ENCODE peak calls at places on chromosomes 16 and 17, in four cellular contexts. S, Z, B and X are unnamed samples.

GRCh38 chr17:45414997-45415881 is 17.4 kb downstream of the ARHGAP27 start:
- DNase-seq in S (no peak), B (no peak), Z (no peak), X (no peak)

GRCh38 chr17:77345260-77345910 is 204.6 kb downstream of the SEC14L1 start:
- DNase-seq in Z (no peak), S (no peak), B (no peak), X (no peak)

GRCh38 chr17:17613708-17614114 is 22.2 kb upstream of the PEMT start:
- DNase-seq in S (peak), Z (no peak), B (peak), X (peak)

GRCh38 chr17:38893612-38894011 is 23.8 kb downstream of the LASP1 start:
- DNase-seq in B (no peak), S (no peak), Z (no peak), X (no peak)

GRCh38 chr17:39099686-39100293 is 51.6 kb downstream of the PLXDC1 start:
- DNase-seq in S (no peak), Z (no peak), B (no peak), X (no peak)

GRCh38 chr17:76812248-76812647 is 56.0 kb upstream of the MGAT5B start:
- DNase-seq in S (no peak), Z (no peak), B (peak), X (no peak)

GRCh38 chr16:89410794-89411309 is 79.5 kb downstream of the ANKRD11 start:
- DNase-seq in B (no peak), Z (no peak), S (peak), X (no peak)

GRCh38 chr16:22232277-22233049 is 26.4 kb downstream of the EEF2K start:
- DNase-seq in Z (no peak), S (peak), B (no peak), X (peak)

GRCh38 chr17:81980752-81981239 is 3.4 kb downstream of the ASPSCR1 start:
- DNase-seq in S (no peak), B (no peak), Z (no peak), X (no peak)

GRCh38 chr17:78284146-78284545 is 52.7 kb downstream of the TMEM235 start:
- DNase-seq in B (no peak), Z (no peak), S (no peak), X (no peak)

GRCh38 chr17:4509402-4509801 is 10.7 kb downstream of the SPNS2 start:
- DNase-seq in B (no peak), S (no peak), Z (peak), X (no peak)

GRCh38 chr17:69997332-69997731 is 77.7 kb upstream of the KCNJ16 start:
- DNase-seq in Z (no peak), B (no peak), S (no peak), X (no peak)

DNA sequence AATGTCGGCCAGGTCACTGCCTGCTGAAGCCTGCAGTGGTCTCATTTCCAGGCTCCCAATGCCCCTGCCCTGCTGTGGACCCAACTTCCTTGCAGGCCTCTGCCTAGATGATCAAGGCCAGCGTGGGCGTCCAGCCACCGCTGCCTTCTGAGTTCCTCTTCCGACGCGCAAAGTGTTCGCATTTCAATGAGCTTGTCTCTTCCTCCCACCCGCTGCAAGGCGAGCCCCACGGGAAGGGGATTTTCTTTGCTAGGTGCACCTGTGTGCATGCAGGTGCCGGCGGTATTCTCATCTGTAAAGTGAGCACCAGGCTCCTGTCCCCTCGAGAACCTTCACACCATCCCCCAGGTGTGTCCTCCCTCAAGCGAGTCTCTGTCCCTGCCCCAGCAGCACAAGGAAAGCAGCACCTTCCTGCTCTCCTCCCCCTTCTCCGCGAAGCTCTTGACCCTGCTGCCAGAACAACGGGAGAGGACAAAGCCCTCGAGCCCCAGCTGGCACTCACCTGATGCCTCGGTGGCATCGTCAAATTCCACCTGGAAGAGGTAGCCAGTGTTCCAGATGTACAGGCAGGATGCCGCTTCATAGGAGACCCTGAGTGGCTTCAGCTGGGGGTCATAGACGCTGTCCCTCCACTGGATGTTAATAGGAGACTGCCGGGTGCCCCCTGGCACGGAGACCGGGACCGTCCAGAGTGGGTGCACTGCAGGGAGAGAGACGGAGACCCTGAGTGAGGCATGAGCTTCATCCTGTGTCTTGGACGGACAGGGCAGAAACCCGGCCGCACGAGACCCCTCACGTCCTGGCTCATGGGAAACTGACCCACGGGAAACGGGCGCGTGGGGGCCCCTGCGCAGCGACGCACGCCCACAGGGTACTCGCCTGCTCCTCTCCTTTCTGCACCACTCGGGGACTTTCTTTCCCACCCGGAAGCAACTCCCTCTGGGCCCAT is 9.8 kb downstream of the CA5A start:
- DNase-seq in B (no peak), Z (no peak), S (no peak), X (no peak)
- TF ChIP-seq FOXK2 in B (no peak), Z (no peak), S (no peak), X (no peak)

GRCh38 chr17:36932383-36933173 is 4.7 kb upstream of the LHX1 start:
- DNase-seq in B (no peak), S (no peak), Z (no peak), X (no peak)

GRCh38 chr17:36933174-36934143 is 3.8 kb upstream of the LHX1 start:
- DNase-seq in Z (no peak), B (no peak), S (no peak), X (no peak)

GRCh38 chr17:36935681-36936454 is 1.4 kb upstream of the LHX1 start:
- DNase-seq in S (no peak), Z (no peak), B (no peak), X (no peak)

GRCh38 chr17:36934759-36935630 is 2.3 kb upstream of the LHX1 start:
- DNase-seq in B (no peak), S (no peak), Z (no peak), X (peak)

GRCh38 chr17:36934144-36934758 is 3.0 kb upstream of the LHX1 start:
- DNase-seq in S (no peak), B (no peak), Z (no peak), X (no peak)
- TF ChIP-seq FOXK2 in S (no peak), B (no peak), Z (no peak), X (no peak)

GRCh38 chr17:47851764-47852112 is 775 bp upstream of the SP6 start:
- DNase-seq in S (no peak), Z (no peak), B (peak), X (no peak)
- TF ChIP-seq FOXK2 in S (no peak), Z (no peak), B (no peak), X (no peak)

GRCh38 chr16:56589141-56590039 is at the start of gene MT3:
- DNase-seq in S (no peak), Z (no peak), B (no peak), X (no peak)
- TF ChIP-seq FOXK2 in S (no peak), Z (no peak), B (no peak), X (no peak)

DNA sequence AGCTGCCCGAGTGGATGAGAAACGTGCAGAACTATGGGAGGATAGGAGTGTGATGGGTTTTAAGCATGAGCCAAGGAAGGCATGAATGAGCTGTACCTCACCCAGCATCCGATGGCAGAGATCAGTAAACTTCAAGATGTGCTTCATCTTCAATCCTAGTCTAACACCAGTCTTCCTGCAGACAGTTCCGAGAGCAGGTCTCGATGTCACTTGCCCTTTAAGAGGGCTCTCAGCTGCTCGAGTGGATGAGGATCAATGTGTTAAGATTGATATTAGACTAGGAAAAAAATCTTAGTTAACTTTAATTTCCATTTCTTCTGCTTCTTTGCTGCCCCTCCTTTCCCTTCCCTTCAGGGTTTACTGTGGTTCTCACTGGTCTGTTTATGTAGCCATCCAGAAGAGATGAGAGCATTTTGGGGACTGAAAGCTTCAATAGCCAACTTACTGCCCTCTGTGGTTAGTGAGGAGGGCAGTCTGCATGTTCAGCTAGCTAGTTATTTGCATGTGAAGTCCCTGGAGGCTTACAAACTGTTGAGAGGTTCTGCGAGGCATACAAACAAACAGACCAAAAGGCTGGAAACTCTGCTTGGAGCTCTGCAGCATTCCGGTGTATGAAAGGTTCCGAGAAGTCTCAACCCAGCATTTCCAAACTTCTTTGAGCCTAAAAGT is 15.3 kb downstream of the KLHL36 start:
- DNase-seq in S (no peak), Z (peak), B (no peak), X (no peak)
- TF ChIP-seq FOXK2 in S (no peak), Z (no peak), B (no peak), X (no peak)

GRCh38 chr17:68803122-68803615 is 152.0 kb downstream of the ABCA8 start:
- DNase-seq in B (no peak), S (no peak), Z (no peak), X (no peak)
- TF ChIP-seq FOXK2 in B (no peak), S (no peak), Z (no peak), X (no peak)